ENCODE peak calls at places on chromosome 19, in nine cellular contexts. Y is progenitor cell of endocrine pancreas, T is HFF-Myc, X is foreskin fibroblast, W is astrocyte of the spinal cord, L is ELR, V is ascending aorta, I is Right ventricle myocardium superior, F is NCI-H1417. N is an unnamed sample.

GRCh38 chr19:33705090-33705847 is 83.5 kb downstream of the CHST8 start:
- DNase-seq in I (no peak), W (no peak), Y (no peak), T (no peak), X (no peak), V (no peak), L (no peak), F (no peak), N (no peak)

GRCh38 chr19:48445606-48446481 is at the start of gene GRWD1:
- DNase-seq in L (peak), V (peak), I (peak), Y (peak), W (peak), T (peak), F (peak), X (peak), N (peak)

GRCh38 chr19:19502808-19503602 is 12.3 kb downstream of the TSSK6 start:
- DNase-seq in I (no peak), W (no peak), X (no peak), T (no peak), V (no peak), L (no peak), F (no peak), Y (no peak), N (no peak)

GRCh38 chr19:12580180-12580694 is 29.0 kb upstream of the ZNF564 start:
- DNase-seq in V (no peak), F (no peak), L (peak), X (peak), Y (no peak), T (peak), W (peak), I (no peak), N (no peak)

GRCh38 chr19:18633321-18633720 is 3.5 kb upstream of the KLHL26 start:
- DNase-seq in Y (no peak), X (peak), F (no peak), I (no peak), W (no peak), V (no peak), L (no peak), T (no peak), N (no peak)

GRCh38 chr19:31071157-31071855 is 277.9 kb downstream of the TSHZ3 start:
- DNase-seq in X (no peak), V (no peak), W (no peak), T (no peak), Y (no peak), L (no peak), F (no peak), I (no peak), N (no peak)

GRCh38 chr19:30855475-30855874 is 483.3 kb downstream of the ZNF536 start:
- DNase-seq in W (no peak), Y (no peak), T (no peak), F (no peak), V (no peak), X (no peak), L (no peak), I (no peak), N (no peak)

GRCh38 chr19:4581381-4582111 is 22.1 kb upstream of the SEMA6B start:
- DNase-seq in F (peak), T (no peak), L (peak), V (no peak), Y (no peak), I (no peak), X (peak), W (peak), N (peak)

GRCh38 chr19:37914908-37915307 is 7.9 kb downstream of the SIPA1L3 start:
- DNase-seq in V (no peak), Y (no peak), I (no peak), F (no peak), T (no peak), X (no peak), W (no peak), L (no peak), N (peak)

GRCh38 chr19:52646571-52647222 is 8.5 kb upstream of the ZNF83 start:
- DNase-seq in W (peak), L (no peak), T (no peak), X (no peak), F (no peak), I (no peak), Y (no peak), V (no peak), N (no peak)

GRCh38 chr19:10271543-10272086 is 695 bp downstream of the ICAM1 start:
- DNase-seq in L (peak), Y (no peak), X (no peak), V (no peak), T (no peak), I (no peak), W (no peak), F (no peak), N (no peak)

GRCh38 chr19:46602392-46603194 is 1.5 kb downstream of the CALM3 start:
- DNase-seq in I (peak), X (peak), W (no peak), V (peak), T (no peak), Y (no peak), F (no peak), L (peak), N (no peak)

GRCh38 chr19:53927745-53928144 is 18.7 kb downstream of the CACNG7 start:
- DNase-seq in Y (peak), X (peak), L (peak), I (no peak), F (no peak), T (peak), V (no peak), W (peak), N (peak)

GRCh38 chr19:50233308-50233910 is 30.0 kb downstream of the MYH14 start:
- DNase-seq in I (no peak), W (no peak), L (no peak), Y (no peak), X (no peak), V (no peak), T (no peak), F (no peak), N (no peak)

GRCh38 chr19:33293255-33294057 is 8.9 kb downstream of the CEBPA start:
- DNase-seq in X (peak), F (peak), T (no peak), W (peak), Y (no peak), I (no peak), V (no peak), L (peak), N (peak)

GRCh38 chr19:53015730-53016129 is 2.0 kb downstream of the ERVV-1 start:
- DNase-seq in X (no peak), I (no peak), V (no peak), W (no peak), T (no peak), Y (no peak), F (no peak), L (no peak), N (no peak)

GRCh38 chr19:19661675-19662251 is 1.7 kb downstream of the ATP13A1 start:
- DNase-seq in F (no peak), W (no peak), T (no peak), L (no peak), V (peak), Y (no peak), X (peak), I (peak), N (peak)

GRCh38 chr19:49681830-49682229 is 4.8 kb downstream of the PRMT1 start:
- DNase-seq in X (no peak), F (no peak), T (no peak), L (no peak), V (no peak), I (no peak), W (no peak), Y (no peak), N (no peak)

GRCh38 chr19:30385666-30386065 is 13.5 kb downstream of the ZNF536 start:
- DNase-seq in Y (no peak), W (no peak), T (no peak), V (peak), I (no peak), X (no peak), L (no peak), F (no peak), N (no peak)

GRCh38 chr19:3613765-3614661 is 7.3 kb upstream of the TBXA2R start:
- DNase-seq in X (no peak), V (no peak), W (no peak), F (no peak), Y (no peak), L (no peak), I (no peak), T (no peak), N (no peak)

GRCh38 chr19:49925486-49925885 is 3.5 kb upstream of the ATF5 start:
- DNase-seq in I (no peak), W (no peak), V (no peak), T (no peak), Y (no peak), X (no peak), L (no peak), F (no peak), N (no peak)

GRCh38 chr19:14475251-14476073 is at the start of gene PTGER1:
- DNase-seq in L (peak), Y (no peak), X (peak), W (peak), I (no peak), T (no peak), V (no peak), F (no peak), N (no peak)

GRCh38 chr19:13215572-13216380 is 65.6 kb downstream of the IER2 start:
- DNase-seq in I (no peak), Y (no peak), F (no peak), V (no peak), T (no peak), W (peak), L (peak), X (no peak), N (no peak)

GRCh38 chr19:19488875-19489690 is 26.3 kb downstream of the TSSK6 start:
- DNase-seq in T (peak), F (no peak), I (peak), Y (peak), W (peak), V (peak), X (peak), L (peak), N (peak)

GRCh38 chr19:41620171-41620570 is 6.7 kb downstream of the CEACAM4 start:
- DNase-seq in T (no peak), L (no peak), V (no peak), W (no peak), X (no peak), I (no peak), F (no peak), Y (no peak), N (no peak)

GRCh38 chr19:35105411-35106290 is 10.0 kb upstream of the FXYD3 start:
- DNase-seq in X (no peak), Y (no peak), W (no peak), F (no peak), L (no peak), V (no peak), T (no peak), I (no peak), N (no peak)

N was measured in GDM1.